ENCODE peak calls at places on chromosomes 3 and 15, in four cellular contexts. One of them, this sample, is unnamed.

GRCh38 chr15:70802629-70803028 is 39.3 kb upstream of the UACA start:
- DNase-seq in PC-3: peak; percentile 80
- DNase-seq in RWPE1: peak; percentile 45
- DNase-seq in uterus: no peak
- DNase-seq in this sample: peak; percentile 73

GRCh38 chr15:65311760-65312159 is 7.3 kb downstream of the RNU5B-1 start:
- DNase-seq in PC-3: no peak
- DNase-seq in RWPE1: no peak
- DNase-seq in uterus: no peak
- DNase-seq in this sample: no peak

GRCh38 chr15:62940755-62941361 is 101.7 kb upstream of the TPM1 start:
- DNase-seq in uterus: peak; percentile 78
- DNase-seq in RWPE1: peak; percentile 88
- DNase-seq in PC-3: peak; percentile 78
- DNase-seq in this sample: peak; percentile 99

GRCh38 chr3:71063768-71064287 is 519.7 kb downstream of the FOXP1 start:
- DNase-seq in PC-3: peak; percentile 46
- DNase-seq in uterus: peak; percentile 26
- DNase-seq in RWPE1: peak; percentile 49
- DNase-seq in this sample: peak; percentile 36

GRCh38 chr3:69370156-69370944 is 15.5 kb downstream of the FRMD4B start:
- DNase-seq in uterus: no peak
- DNase-seq in RWPE1: peak; percentile 45
- DNase-seq in PC-3: peak; percentile 23
- DNase-seq in this sample: no peak

GRCh38 chr3:63961891-63962290 is 49.7 kb upstream of the SCAANT1 start:
- DNase-seq in RWPE1: peak; percentile 49
- DNase-seq in uterus: no peak
- DNase-seq in PC-3: peak; percentile 54
- DNase-seq in this sample: no peak

GRCh38 chr3:23620044-23620443 is 185.7 kb upstream of the UBE2E1 start:
- DNase-seq in uterus: no peak
- DNase-seq in RWPE1: no peak
- DNase-seq in PC-3: no peak
- DNase-seq in this sample: no peak

GRCh38 chr15:100106732-100107131 is 235.0 kb downstream of the ADAMTS17 start:
- DNase-seq in RWPE1: no peak
- DNase-seq in PC-3: no peak
- DNase-seq in uterus: peak; percentile 4
- DNase-seq in this sample: no peak

GRCh38 chr3:189363856-189364255 is 192.1 kb downstream of the TPRG1 start:
- DNase-seq in PC-3: no peak
- DNase-seq in RWPE1: no peak
- DNase-seq in uterus: no peak
- DNase-seq in this sample: no peak

GRCh38 chr3:122169911-122170310 is 13.6 kb upstream of the CASR start:
- DNase-seq in RWPE1: no peak
- DNase-seq in uterus: no peak
- DNase-seq in PC-3: peak; percentile 35
- DNase-seq in this sample: no peak

GRCh38 chr15:41607033-41607432 is 48.0 kb downstream of the TYRO3 start:
- DNase-seq in RWPE1: peak; percentile 52
- DNase-seq in PC-3: peak; percentile 64
- DNase-seq in uterus: no peak
- DNase-seq in this sample: peak; percentile 53

GRCh38 chr3:160613661-160614060 is 48.3 kb upstream of the KPNA4 start:
- DNase-seq in RWPE1: no peak
- DNase-seq in uterus: no peak
- DNase-seq in PC-3: no peak
- DNase-seq in this sample: no peak

GRCh38 chr15:79881668-79882067 is 15.1 kb downstream of the MTHFS start:
- DNase-seq in PC-3: no peak
- DNase-seq in RWPE1: no peak
- DNase-seq in uterus: no peak
- DNase-seq in this sample: no peak

GRCh38 chr3:159721324-159721723 is 267.3 kb upstream of the IL12A start:
- DNase-seq in RWPE1: no peak
- DNase-seq in PC-3: no peak
- DNase-seq in uterus: no peak
- DNase-seq in this sample: no peak

GRCh38 chr3:31879365-31879764 is 101.7 kb downstream of the OSBPL10 start:
- DNase-seq in RWPE1: no peak
- DNase-seq in PC-3: no peak
- DNase-seq in uterus: no peak
- DNase-seq in this sample: no peak

DNA sequence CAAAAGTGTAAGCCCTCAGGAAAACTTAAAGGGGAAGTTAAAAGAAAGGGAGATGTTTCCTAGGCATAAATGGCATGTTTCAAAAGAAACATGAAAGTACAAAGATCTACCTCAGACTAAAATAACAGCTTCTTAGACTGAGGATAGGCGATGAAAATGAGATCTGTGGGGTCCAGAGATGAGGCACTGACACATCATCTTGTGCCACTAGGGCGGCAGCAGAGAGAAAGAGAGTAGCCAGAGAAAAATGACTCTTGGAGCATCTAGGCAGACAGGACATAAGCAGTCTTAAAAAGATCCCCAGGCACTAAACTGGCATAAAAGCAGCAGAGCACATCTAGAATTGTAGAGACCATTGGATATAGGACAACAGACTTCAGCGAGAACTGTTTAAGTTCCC is 42.5 kb upstream of the RFX7 start:
- DNase-seq in uterus: no peak
- DNase-seq in RWPE1: no peak
- DNase-seq in PC-3: no peak
- DNase-seq in this sample: no peak
- TF ChIP-seq CTCF in uterus: no peak
- TF ChIP-seq CTCF in RWPE1: no peak
- TF ChIP-seq CTCF in PC-3: peak; percentile 59
- TF ChIP-seq CTCF in this sample: peak; percentile 46

GRCh38 chr15:67186226-67186649 is 68.2 kb downstream of the AAGAB start:
- DNase-seq in uterus: peak; percentile 74
- DNase-seq in RWPE1: no peak
- DNase-seq in PC-3: no peak
- DNase-seq in this sample: no peak
- H3K27ac ChIP-seq in uterus: peak overlapping the region; percentile 91
- H3K27ac ChIP-seq in RWPE1: peak overlapping the region; percentile 41
- H3K27ac ChIP-seq in PC-3: no peak overlapping the region
- H3K27ac ChIP-seq in this sample: no peak overlapping the region

DNA sequence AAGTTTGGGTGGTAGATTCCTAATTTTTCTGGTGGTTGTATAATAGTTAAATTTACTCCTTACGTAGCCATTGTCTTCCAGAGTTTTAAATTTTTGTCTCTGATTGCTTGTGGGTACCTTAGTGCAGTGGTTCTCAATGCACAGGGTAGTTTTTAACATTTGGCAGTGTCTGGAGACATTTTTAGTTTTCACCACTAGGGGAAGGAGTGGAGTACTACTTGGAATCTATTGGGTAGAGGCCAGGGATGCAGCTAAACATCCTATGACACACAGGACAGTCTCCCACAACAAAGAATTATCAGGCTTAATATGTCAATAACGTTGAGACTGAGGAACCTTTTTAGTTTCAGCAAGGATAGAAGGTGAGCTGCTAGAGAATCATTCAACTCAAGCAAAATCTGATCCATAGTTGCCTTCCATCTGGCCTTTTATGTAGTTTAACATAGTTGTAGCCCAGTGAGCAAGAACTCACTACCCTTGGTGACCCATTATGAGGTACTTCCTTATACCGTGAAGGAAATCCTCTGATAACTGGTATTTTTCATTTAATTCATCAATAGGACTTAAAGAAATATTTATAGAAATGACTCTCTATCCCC is 8.6 kb upstream of the STX19 start:
- DNase-seq in RWPE1: peak; percentile 30
- DNase-seq in uterus: no peak
- DNase-seq in PC-3: peak; percentile 84
- DNase-seq in this sample: peak; percentile 44
- TF ChIP-seq CTCF in RWPE1: peak; percentile 36
- TF ChIP-seq CTCF in uterus: peak; percentile 36
- TF ChIP-seq CTCF in PC-3: peak; percentile 79
- TF ChIP-seq CTCF in this sample: peak; percentile 60

GRCh38 chr3:124636101-124636862 is 94.0 kb upstream of the UMPS start:
- DNase-seq in PC-3: no peak
- DNase-seq in RWPE1: no peak
- DNase-seq in uterus: no peak
- DNase-seq in this sample: no peak
- H3K27ac ChIP-seq in PC-3: no peak overlapping the region
- H3K27ac ChIP-seq in RWPE1: no peak overlapping the region
- H3K27ac ChIP-seq in uterus: no peak overlapping the region
- H3K27ac ChIP-seq in this sample: no peak overlapping the region

GRCh38 chr3:58560771-58561311 is 16.4 kb downstream of the FAM107A start:
- DNase-seq in uterus: no peak
- DNase-seq in PC-3: peak; percentile 94
- DNase-seq in RWPE1: peak; percentile 43
- DNase-seq in this sample: peak; percentile 95
- TF ChIP-seq CTCF in uterus: no peak
- TF ChIP-seq CTCF in PC-3: peak; percentile 81
- TF ChIP-seq CTCF in RWPE1: no peak
- TF ChIP-seq CTCF in this sample: peak; percentile 78

This sample was measured in brain microvascular endothelial cell.